ENCODE peak calls at places on chromosomes 1 and 21, in four cellular contexts. R, L, V and B are unnamed samples.

GRCh38 chr21:39676054-39676771 is 63.5 kb downstream of the B3GALT5 start:
- DNase-seq in R (no peak), L (no peak), V (peak), B (peak)

GRCh38 chr1:67674260-67675011 is 10.6 kb upstream of the GADD45A start:
- DNase-seq in L (peak), V (peak), R (no peak), B (peak)

GRCh38 chr1:206735553-206736031 is 35.0 kb upstream of the IL19 start:
- DNase-seq in R (peak), V (peak), L (no peak), B (no peak)

GRCh38 chr1:9115656-9116205 is 13.2 kb downstream of the GPR157 start:
- DNase-seq in L (no peak), R (no peak), V (peak), B (no peak)

GRCh38 chr1:145892486-145893087 is 6.9 kb upstream of the ANKRD35 start:
- DNase-seq in V (peak), R (no peak), L (no peak), B (no peak)

GRCh38 chr1:222165625-222166024 is 382.3 kb downstream of the HHIPL2 start:
- DNase-seq in V (peak), L (no peak), R (no peak), B (no peak)

GRCh38 chr21:41847066-41847804 is 31.9 kb downstream of the PRDM15 start:
- DNase-seq in R (no peak), L (no peak), V (peak), B (peak)

GRCh38 chr1:170929412-170929834 is 5.9 kb upstream of the MROH9 start:
- DNase-seq in R (peak), L (no peak), V (peak), B (no peak)

GRCh38 chr1:32718527-32718926 is 16.0 kb upstream of the SYNC start:
- DNase-seq in R (no peak), L (no peak), V (no peak), B (no peak)

GRCh38 chr21:39523398-39523797 is 71.6 kb downstream of the SH3BGR start:
- DNase-seq in L (no peak), R (no peak), V (no peak), B (no peak)

GRCh38 chr1:89719502-89720306 is 86.8 kb downstream of the LRRC8C start:
- DNase-seq in V (peak), R (no peak), L (no peak), B (peak)

GRCh38 chr1:203273869-203274602 is 31.3 kb upstream of the BTG2 start:
- DNase-seq in V (no peak), L (no peak), R (no peak), B (peak)

GRCh38 chr1:30416221-30416820 is 307.1 kb downstream of the MATN1 start:
- DNase-seq in L (no peak), R (no peak), V (no peak), B (no peak)

GRCh38 chr1:152869808-152870419 is 8.2 kb upstream of the SMCP start:
- DNase-seq in V (peak), R (no peak), L (peak), B (peak)

GRCh38 chr21:14569868-14570267 is 23.8 kb upstream of the SAMSN1 start:
- DNase-seq in R (no peak), V (no peak), L (no peak), B (no peak)

GRCh38 chr1:109078317-109078716 is 2.5 kb upstream of the TAF13 start:
- DNase-seq in R (no peak), L (no peak), V (no peak), B (no peak)

GRCh38 chr21:36699026-36699545 is at the start of gene SIM2:
- DNase-seq in V (peak), R (peak), L (peak), B (peak)

GRCh38 chr1:180156631-180157091 is 2.0 kb downstream of the QSOX1 start:
- DNase-seq in V (peak), R (peak), L (no peak), B (no peak)

GRCh38 chr1:69523032-69523431 is 44.7 kb upstream of the LRRC7 start:
- DNase-seq in R (peak), V (peak), L (no peak), B (no peak)

GRCh38 chr1:181423301-181423918 is 59.9 kb upstream of the CACNA1E start:
- DNase-seq in L (peak), R (no peak), V (peak), B (peak)

GRCh38 chr1:78839704-78840277 is 166.7 kb downstream of the ADGRL4 start:
- DNase-seq in V (peak), R (no peak), L (no peak), B (peak)

GRCh38 chr1:12112711-12113161 is 49.6 kb downstream of the TNFRSF8 start:
- DNase-seq in R (no peak), L (no peak), V (no peak), B (no peak)

GRCh38 chr1:62905309-62905708 is 121.4 kb downstream of the ATG4C start:
- DNase-seq in L (no peak), V (no peak), R (no peak), B (no peak)

GRCh38 chr1:113928950-113929749 is at the start of gene HIPK1:
- DNase-seq in R (peak), L (peak), V (peak), B (peak)

GRCh38 chr21:26846036-26846931 is 1.1 kb upstream of the ADAMTS1 start:
- DNase-seq in L (peak), V (peak), R (no peak), B (peak)

GRCh38 chr1:238558156-238558555 is 667.4 kb upstream of the ZP4 start:
- DNase-seq in L (no peak), V (peak), R (peak), B (no peak)

GRCh38 chr1:60895167-60896124 is 186.9 kb upstream of the NFIA start:
- DNase-seq in V (no peak), R (no peak), L (no peak), B (peak)

GRCh38 chr1:23452011-23452411 is 27.5 kb upstream of the TCEA3 start:
- DNase-seq in R (peak), V (no peak), L (peak), B (no peak)

GRCh38 chr1:54404939-54405880 is 984 bp downstream of the SSBP3 start:
- DNase-seq in L (peak), V (no peak), R (no peak), B (peak)

GRCh38 chr1:29527314-29528004 is 291.1 kb downstream of the PTPRU start:
- DNase-seq in V (no peak), L (no peak), R (no peak), B (peak)

GRCh38 chr1:9878421-9878820 is 31.6 kb downstream of the CTNNBIP1 start:
- DNase-seq in L (no peak), R (no peak), V (no peak), B (no peak)

GRCh38 chr1:82464362-82464931 is 663.7 kb downstream of the ADGRL2 start:
- DNase-seq in L (no peak), V (peak), R (no peak), B (peak)

GRCh38 chr1:151062738-151063371 is 2.7 kb downstream of the MLLT11 start:
- DNase-seq in L (peak), R (no peak), V (peak), B (no peak)

GRCh38 chr1:231162300-231162969 is 577 bp downstream of the TRIM67 start:
- DNase-seq in R (no peak), V (peak), L (peak), B (peak)

GRCh38 chr1:90718411-90719320 is 1.6 kb upstream of the BARHL2 start:
- DNase-seq in V (no peak), R (no peak), L (peak), B (peak)

GRCh38 chr1:57109247-57109646 is 143.4 kb upstream of the C8B start:
- DNase-seq in L (no peak), V (no peak), R (no peak), B (no peak)

GRCh38 chr1:204307334-204307883 is 52.3 kb downstream of the PLEKHA6 start:
- DNase-seq in R (no peak), V (peak), L (no peak), B (peak)

GRCh38 chr1:93219443-93219842 is 38.9 kb downstream of the CCDC18 start:
- DNase-seq in R (no peak), V (no peak), L (peak), B (no peak)

GRCh38 chr1:198449281-198449680 is 91.2 kb downstream of the ATP6V1G3 start:
- DNase-seq in L (no peak), V (no peak), R (no peak), B (no peak)

GRCh38 chr1:220775238-220775853 is 11.4 kb upstream of the MTARC1 start:
- DNase-seq in R (no peak), V (peak), L (peak), B (peak)